ENCODE peak calls at places on chromosomes 16 and 17, in nine cellular contexts. C is Jurkat, Clone E6-1; S is AG10803; K is CD8-positive, alpha-beta memory T cell; B is psoas muscle; R is AG09309; P is suprapubic skin; E is pancreas; N is left lung. L is an unnamed sample.

GRCh38 chr16:10738231-10739077 is 5.2 kb upstream of the NUBP1 start:
- DNase-seq in C (no peak), S (peak), K (no peak), B (peak), R (peak), P (no peak), E (no peak), N (no peak), L (peak)

GRCh38 chr16:15899538-15900100 is 11.2 kb upstream of the CEP20 start:
- DNase-seq in C (no peak), S (peak), K (no peak), B (no peak), R (peak), P (no peak), E (peak), N (no peak), L (no peak)

GRCh38 chr17:14940112-14940945 is 324.8 kb downstream of the PMP22 start:
- DNase-seq in C (no peak), S (peak), K (no peak), B (no peak), R (no peak), P (no peak), E (no peak), N (no peak), L (no peak)

GRCh38 chr17:74452027-74452840 is 14.2 kb upstream of the CD300A start:
- DNase-seq in C (peak), S (no peak), K (no peak), B (no peak), R (no peak), P (no peak), E (no peak), N (peak), L (no peak)

GRCh38 chr17:70629902-70630301 is 460.6 kb downstream of the KCNJ2 start:
- DNase-seq in C (peak), S (no peak), K (no peak), B (no peak), R (no peak), P (no peak), E (no peak), N (no peak), L (no peak)

GRCh38 chr17:12046786-12047185 is 26.1 kb downstream of the MAP2K4 start:
- DNase-seq in C (no peak), S (no peak), K (no peak), B (no peak), R (no peak), P (no peak), E (no peak), N (no peak), L (no peak)

GRCh38 chr16:4612977-4613635 is 1.6 kb downstream of the UBALD1 start:
- DNase-seq in C (no peak), S (no peak), K (no peak), B (no peak), R (no peak), P (no peak), E (no peak), N (no peak), L (no peak)

GRCh38 chr16:22373662-22374310 is 633 bp downstream of the CDR2 start:
- DNase-seq in C (no peak), S (no peak), K (peak), B (peak), R (no peak), P (peak), E (peak), N (peak), L (peak)

GRCh38 chr16:12092347-12092882 is 115.9 kb downstream of the SNX29 start:
- DNase-seq in C (no peak), S (peak), K (no peak), B (no peak), R (peak), P (no peak), E (no peak), N (no peak), L (no peak)

GRCh38 chr17:65809366-65809765 is 247.9 kb upstream of the AXIN2 start:
- DNase-seq in C (no peak), S (no peak), K (no peak), B (no peak), R (no peak), P (no peak), E (no peak), N (no peak), L (no peak)

GRCh38 chr16:8894736-8895334 is 12.7 kb downstream of the LITAFD start:
- DNase-seq in C (no peak), S (no peak), K (no peak), B (no peak), R (no peak), P (no peak), E (no peak), N (no peak), L (no peak)

GRCh38 chr16:12573730-12574383 is 229.8 kb downstream of the CPPED1 start:
- DNase-seq in C (peak), S (peak), K (peak), B (no peak), R (no peak), P (no peak), E (peak), N (no peak), L (peak)

GRCh38 chr17:58556833-58557250 is 42.4 kb upstream of the MTMR4 start:
- DNase-seq in C (peak), S (no peak), K (no peak), B (no peak), R (no peak), P (no peak), E (no peak), N (no peak), L (no peak)

GRCh38 chr16:68253721-68254120 is 8.5 kb downstream of the PLA2G15 start:
- DNase-seq in C (no peak), S (no peak), K (no peak), B (no peak), R (no peak), P (no peak), E (no peak), N (no peak), L (no peak)

GRCh38 chr17:79946352-79947231 is 89.1 kb downstream of the TBC1D16 start:
- DNase-seq in C (no peak), S (no peak), K (no peak), B (peak), R (no peak), P (peak), E (peak), N (peak), L (no peak)

GRCh38 chr16:31110106-31111034 is 2.2 kb downstream of the BCKDK start:
- DNase-seq in C (no peak), S (no peak), K (no peak), B (no peak), R (no peak), P (no peak), E (no peak), N (no peak), L (no peak)
- H3K4me3 ChIP-seq in C (no peak), S (no peak), K (no peak), B (peak), R (no peak), P (no peak), E (peak), N (no peak), L (no peak)

GRCh38 chr17:50546701-50547034 is 306 bp upstream of the SPATA20 start:
- DNase-seq in C (no peak), S (no peak), K (no peak), B (no peak), R (no peak), P (no peak), E (no peak), N (no peak), L (no peak)
- H3K4me3 ChIP-seq in C (peak), S (peak), K (peak), B (peak), R (no peak), P (peak), E (peak), N (no peak), L (no peak)

GRCh38 chr17:83078378-83079339 is 750 bp upstream of the METRNL start:
- DNase-seq in C (no peak), S (no peak), K (no peak), B (no peak), R (no peak), P (no peak), E (no peak), N (peak), L (no peak)
- H3K4me3 ChIP-seq in C (peak), S (peak), K (peak), B (peak), R (peak), P (peak), E (peak), N (peak), L (no peak)

GRCh38 chr17:40346061-40346767 is 18.3 kb downstream of the GJD3 start:
- DNase-seq in C (no peak), S (no peak), K (no peak), B (no peak), R (no peak), P (no peak), E (no peak), N (no peak), L (no peak)
- H3K4me3 ChIP-seq in C (no peak), S (peak), K (peak), B (peak), R (peak), P (peak), E (no peak), N (peak), L (no peak)

GRCh38 chr17:59786213-59786535 is 78.7 kb downstream of the VMP1 start:
- DNase-seq in C (no peak), S (no peak), K (no peak), B (no peak), R (no peak), P (no peak), E (no peak), N (no peak), L (no peak)
- H3K4me3 ChIP-seq in C (no peak), S (peak), K (peak), B (peak), R (no peak), P (no peak), E (no peak), N (no peak), L (peak)

GRCh38 chr17:28723159-28723835 is 2.7 kb downstream of the TLCD1 start:
- DNase-seq in C (no peak), S (no peak), K (no peak), B (no peak), R (no peak), P (no peak), E (no peak), N (no peak), L (no peak)
- H3K4me3 ChIP-seq in C (no peak), S (no peak), K (no peak), B (no peak), R (no peak), P (no peak), E (no peak), N (no peak), L (no peak)